ENCODE peak calls at places on chromosome 9, in seven cellular contexts. L is G401, X is kidney glomerular epithelial cell, B is germinal center, J is fibroblast of lung, Q is uterus, W is NCI-H1694. M is an unnamed sample.

GRCh38 chr9:77649109-77649812 is 1.1 kb upstream of the GNA14 start:
- DNase-seq in L (no peak), X (no peak), B (no peak), J (peak; percentile 50), Q (no peak), W (no peak), M (no peak)

GRCh38 chr9:80995759-80996158 is 693.6 kb downstream of the TLE1 start:
- DNase-seq in L (no peak), X (no peak), B (no peak), J (peak; percentile 24), Q (no peak), W (no peak), M (no peak)

GRCh38 chr9:33415152-33416038 is 13.0 kb upstream of the AQP7 start:
- DNase-seq in L (peak; percentile 48), X (peak; percentile 21), B (peak; percentile 70), J (peak; percentile 50), Q (peak; percentile 72), W (peak; percentile 35), M (peak; percentile 81)

GRCh38 chr9:29211003-29211584 is 1637.8 kb upstream of the C9orf72 start:
- DNase-seq in L (no peak), X (no peak), B (no peak), J (no peak), Q (no peak), W (no peak), M (no peak)

GRCh38 chr9:98995971-98996504 is 52.3 kb downstream of the COL15A1 start:
- DNase-seq in L (no peak), X (no peak), B (no peak), J (no peak), Q (no peak), W (no peak), M (no peak)

GRCh38 chr9:19224563-19224962 is 5.9 kb upstream of the DENND4C start:
- DNase-seq in L (no peak), X (no peak), B (no peak), J (no peak), Q (no peak), W (no peak), M (no peak)

GRCh38 chr9:109315889-109316640 is 4.8 kb downstream of the EPB41L4B start:
- DNase-seq in L (peak; percentile 95), X (no peak), B (no peak), J (peak; percentile 56), Q (no peak), W (peak; percentile 91), M (no peak)

GRCh38 chr9:71987471-71988371 is 72.7 kb downstream of the C9orf57 start:
- DNase-seq in L (no peak), X (no peak), B (no peak), J (no peak), Q (no peak), W (no peak), M (no peak)

GRCh38 chr9:112764344-112764743 is 13.8 kb downstream of the SNX30 start:
- DNase-seq in L (no peak), X (peak; percentile 84), B (no peak), J (no peak), Q (no peak), W (no peak), M (no peak)

GRCh38 chr9:82726404-82727276 is 336.3 kb downstream of the RASEF start:
- DNase-seq in L (no peak), X (no peak), B (no peak), J (no peak), Q (no peak), W (no peak), M (no peak)

GRCh38 chr9:119771336-119771735 is 402.1 kb upstream of the BRINP1 start:
- DNase-seq in L (no peak), X (peak; percentile 62), B (no peak), J (no peak), Q (no peak), W (no peak), M (no peak)

GRCh38 chr9:123426406-123426805 is 70.4 kb downstream of the CRB2 start:
- DNase-seq in L (no peak), X (no peak), B (peak; percentile 23), J (no peak), Q (no peak), W (no peak), M (peak; percentile 43)

GRCh38 chr9:126363847-126364671 is 37.4 kb downstream of the MVB12B start:
- DNase-seq in L (no peak), X (no peak), B (no peak), J (peak; percentile 49), Q (no peak), W (no peak), M (no peak)

GRCh38 chr9:106677374-106677773 is 185.6 kb upstream of the ZNF462 start:
- DNase-seq in L (no peak), X (no peak), B (no peak), J (no peak), Q (no peak), W (no peak), M (no peak)

GRCh38 chr9:110357510-110357909 is 19.8 kb upstream of the TXNDC8 start:
- DNase-seq in L (no peak), X (no peak), B (no peak), J (no peak), Q (no peak), W (no peak), M (no peak)

GRCh38 chr9:126144617-126145456 is 181.8 kb upstream of the MVB12B start:
- DNase-seq in L (no peak), X (no peak), B (no peak), J (no peak), Q (no peak), W (no peak), M (no peak)

GRCh38 chr9:127828262-127829031 is 25.8 kb downstream of the FPGS start:
- DNase-seq in L (peak; percentile 59), X (no peak), B (no peak), J (peak; percentile 77), Q (peak; percentile 94), W (no peak), M (no peak)

GRCh38 chr9:112112519-112112918 is 62.6 kb downstream of the SUSD1 start:
- DNase-seq in L (no peak), X (peak; percentile 95), B (no peak), J (peak; percentile 65), Q (no peak), W (no peak), M (no peak)

GRCh38 chr9:109401169-109401989 is 80.5 kb upstream of the EPB41L4B start:
- DNase-seq in L (peak; percentile 34), X (no peak), B (peak; percentile 62), J (peak; percentile 60), Q (no peak), W (no peak), M (peak; percentile 24)

GRCh38 chr9:122810306-122810946 is 10.5 kb downstream of the OR1K1 start:
- DNase-seq in L (peak; percentile 89), X (peak; percentile 70), B (peak; percentile 76), J (peak; percentile 77), Q (peak; percentile 68), W (peak; percentile 86), M (peak; percentile 79)

GRCh38 chr9:124555043-124555442 is 47.8 kb upstream of the NR5A1 start:
- DNase-seq in L (no peak), X (no peak), B (no peak), J (no peak), Q (no peak), W (no peak), M (no peak)

GRCh38 chr9:124356745-124357390 is 58.4 kb downstream of the PSMB7 start:
- DNase-seq in L (no peak), X (no peak), B (no peak), J (no peak), Q (no peak), W (no peak), M (no peak)

GRCh38 chr9:91782711-91783214 is 167.3 kb downstream of the ROR2 start:
- DNase-seq in L (no peak), X (no peak), B (no peak), J (no peak), Q (no peak), W (no peak), M (no peak)

GRCh38 chr9:96655198-96655851 is at the start of gene PRXL2C:
- DNase-seq in L (peak; percentile 45), X (peak; percentile 45), B (peak; percentile 54), J (peak; percentile 65), Q (peak; percentile 87), W (peak; percentile 15), M (no peak)

GRCh38 chr9:114503522-114504340 is 1.5 kb downstream of the WHRN start:
- DNase-seq in L (no peak), X (no peak), B (no peak), J (no peak), Q (no peak), W (no peak), M (no peak)

GRCh38 chr9:72592501-72593403 is 71.3 kb downstream of the TMC1 start:
- DNase-seq in L (peak; percentile 85), X (peak; percentile 74), B (peak; percentile 23), J (peak; percentile 80), Q (peak; percentile 40), W (no peak), M (peak; percentile 52)

GRCh38 chr9:123225374-123225813 is 43.0 kb downstream of the STRBP start:
- DNase-seq in L (peak; percentile 40), X (peak; percentile 67), B (peak; percentile 67), J (peak; percentile 70), Q (no peak), W (peak; percentile 18), M (peak; percentile 91)